ENCODE peak calls at places on chromosomes 11 and 22, in seven cellular contexts. Q is HepG2, D is ovary, W is neural progenitor cell, N is heart right ventricle, M is fibroblast of lung, Z is BE2C. R is an unnamed sample.

GRCh38 chr11:75386912-75387311 is 12.4 kb upstream of the RPS3 start:
- DNase-seq in Q (no peak), D (no peak), W (no peak), N (no peak), M (no peak), Z (no peak), R (no peak)

GRCh38 chr11:63958013-63958412 is 16.4 kb upstream of the COX8A start:
- DNase-seq in Q (no peak), D (no peak), W (no peak), N (no peak), M (no peak), Z (no peak), R (no peak)

GRCh38 chr11:19275496-19275895 is 34.8 kb upstream of the E2F8 start:
- DNase-seq in Q (no peak), D (no peak), W (no peak), N (no peak), M (no peak), Z (no peak), R (no peak)

GRCh38 chr11:105609832-105610781 is at the start of gene GRIA4:
- DNase-seq in Q (no peak), D (peak; percentile 28), W (peak; percentile 76), N (peak; percentile 9), M (peak; percentile 64), Z (peak; percentile 88), R (peak; percentile 24)

GRCh38 chr11:103418014-103418413 is 308.8 kb downstream of the DYNC2H1 start:
- DNase-seq in Q (no peak), D (no peak), W (no peak), N (no peak), M (no peak), Z (no peak), R (no peak)

GRCh38 chr11:113203332-113203731 is 111.1 kb upstream of the TTC12 start:
- DNase-seq in Q (no peak), D (no peak), W (no peak), N (no peak), M (no peak), Z (peak; percentile 71), R (no peak)

GRCh38 chr22:28774378-28774777 is 1.9 kb downstream of the CCDC117 start:
- DNase-seq in Q (no peak), D (no peak), W (no peak), N (no peak), M (no peak), Z (no peak), R (no peak)

GRCh38 chr11:2202900-2203439 is 31.4 kb upstream of the TH start:
- DNase-seq in Q (no peak), D (no peak), W (no peak), N (no peak), M (no peak), Z (no peak), R (peak; percentile 12)

GRCh38 chr11:134634897-134635831 is 223.1 kb upstream of the B3GAT1 start:
- DNase-seq in Q (no peak), D (no peak), W (peak; percentile 54), N (no peak), M (no peak), Z (no peak), R (no peak)

GRCh38 chr11:22189660-22190059 is 3.2 kb upstream of the ANO5 start:
- DNase-seq in Q (no peak), D (no peak), W (no peak), N (no peak), M (no peak), Z (no peak), R (no peak)

GRCh38 chr11:65316311-65316978 is 1.8 kb downstream of the CDC42EP2 start:
- DNase-seq in Q (no peak), D (no peak), W (peak; percentile 25), N (peak; percentile 50), M (peak; percentile 99), Z (no peak), R (no peak)

GRCh38 chr11:36130401-36130800 is 158.8 kb downstream of the COMMD9 start:
- DNase-seq in Q (no peak), D (no peak), W (no peak), N (no peak), M (peak; percentile 28), Z (no peak), R (no peak)

GRCh38 chr22:50144005-50144614 is 26.4 kb upstream of the PANX2 start:
- DNase-seq in Q (no peak), D (no peak), W (no peak), N (no peak), M (no peak), Z (no peak), R (no peak)

GRCh38 chr11:70637186-70637800 is 239.0 kb downstream of the CTTN start:
- DNase-seq in Q (no peak), D (no peak), W (peak; percentile 25), N (no peak), M (no peak), Z (no peak), R (no peak)

GRCh38 chr22:23269441-23270211 is 89.3 kb downstream of the BCR start:
- DNase-seq in Q (no peak), D (no peak), W (no peak), N (no peak), M (no peak), Z (no peak), R (no peak)

GRCh38 chr11:45745065-45745811 is 59.7 kb upstream of the SLC35C1 start:
- DNase-seq in Q (no peak), D (peak; percentile 85), W (no peak), N (peak; percentile 75), M (no peak), Z (no peak), R (peak; percentile 45)

GRCh38 chr11:68002943-68003845 is 703 bp downstream of the UNC93B1 start:
- DNase-seq in Q (no peak), D (peak; percentile 37), W (peak; percentile 62), N (peak; percentile 49), M (no peak), Z (no peak), R (peak; percentile 67)

GRCh38 chr22:20624161-20624616 is 116.8 kb downstream of the MED15 start:
- DNase-seq in Q (no peak), D (no peak), W (no peak), N (no peak), M (no peak), Z (no peak), R (no peak)

GRCh38 chr11:47961383-47961782 is 19.0 kb upstream of the PTPRJ start:
- DNase-seq in Q (no peak), D (no peak), W (peak; percentile 18), N (no peak), M (no peak), Z (no peak), R (no peak)

GRCh38 chr11:116082256-116082655 is 578.0 kb upstream of the CADM1 start:
- DNase-seq in Q (no peak), D (no peak), W (no peak), N (no peak), M (no peak), Z (no peak), R (no peak)

GRCh38 chr22:32469799-32470212 is 4.8 kb upstream of the FBXO7 start:
- DNase-seq in Q (no peak), D (no peak), W (no peak), N (no peak), M (peak; percentile 63), Z (peak; percentile 71), R (peak; percentile 14)

GRCh38 chr22:35959121-35959800 is 69.4 kb downstream of the RBFOX2 start:
- DNase-seq in Q (no peak), D (no peak), W (no peak), N (no peak), M (no peak), Z (peak; percentile 54), R (no peak)

GRCh38 chr22:35955546-35955945 is 73.1 kb downstream of the RBFOX2 start:
- DNase-seq in Q (no peak), D (no peak), W (no peak), N (no peak), M (no peak), Z (peak; percentile 11), R (no peak)

GRCh38 chr22:35956850-35957249 is 71.8 kb downstream of the RBFOX2 start:
- DNase-seq in Q (no peak), D (no peak), W (no peak), N (no peak), M (no peak), Z (no peak), R (no peak)

GRCh38 chr22:35958334-35958733 is 70.3 kb downstream of the RBFOX2 start:
- DNase-seq in Q (no peak), D (no peak), W (no peak), N (no peak), M (no peak), Z (no peak), R (no peak)

DNA sequence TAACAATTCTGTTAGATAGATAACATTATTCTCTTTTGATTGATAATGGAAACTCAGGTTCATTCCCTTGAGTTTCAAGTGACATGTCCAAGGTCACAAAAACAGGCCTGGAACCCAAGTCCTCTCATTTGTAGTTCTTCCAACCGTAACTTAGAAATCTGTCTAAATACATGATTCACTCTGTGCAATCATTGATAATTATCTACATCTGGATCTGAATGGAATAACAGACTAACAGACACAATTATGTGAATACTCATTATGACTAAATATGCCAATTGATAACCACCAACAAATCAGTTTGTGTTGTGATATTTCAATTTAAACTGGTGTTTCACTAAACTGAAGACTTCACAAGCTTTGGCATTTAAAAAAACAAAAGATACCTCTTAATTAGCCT is 71.0 kb downstream of the RBFOX2 start:
- DNase-seq in Q (no peak), D (no peak), W (no peak), N (no peak), M (no peak), Z (no peak), R (no peak)
- H3K4me1 ChIP-seq in Q (no peaks in the 10 kb centered on the region), D (peaks cover 8% of the 10 kb centered on the region), W (peaks cover 25% of the 10 kb centered on the region), N (peaks cover 66% of the 10 kb centered on the region), M (peaks cover 19% of the 10 kb centered on the region), Z (peaks cover 61% of the 10 kb centered on the region), R (peaks cover 16% of the 10 kb centered on the region)

DNA sequence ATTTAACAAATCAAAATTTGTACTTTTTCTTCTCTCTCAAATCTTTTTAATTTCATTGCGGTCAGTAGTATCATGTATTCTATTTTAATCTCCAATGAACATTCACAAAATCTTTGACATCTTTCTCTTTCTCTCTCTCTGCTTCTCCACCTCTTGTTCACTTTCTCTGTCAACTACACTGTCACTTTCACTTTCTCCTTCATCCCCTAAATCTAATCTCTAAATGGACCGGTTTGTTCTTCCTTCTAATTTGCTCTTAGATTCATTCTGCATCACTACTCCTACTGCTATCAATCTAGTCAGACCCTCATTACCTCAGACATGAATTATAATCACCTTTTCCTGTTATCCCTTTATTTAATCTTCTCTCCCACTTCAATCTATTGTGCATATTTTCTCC is 18.6 kb downstream of the CCDC73 start:
- DNase-seq in Q (no peak), D (no peak), W (no peak), N (no peak), M (no peak), Z (no peak), R (no peak)
- TF ChIP-seq CTCF in Q (no peak), D (no peak), W (no peak), N (no peak), M (no peak), Z (no peak), R (no peak)

GRCh38 chr11:73338279-73338678 is 30.2 kb downstream of the ARHGEF17 start:
- DNase-seq in Q (no peak), D (no peak), W (no peak), N (no peak), M (no peak), Z (no peak), R (no peak)
- H3K27me3 ChIP-seq in Q (no peaks in the 10 kb centered on the region), D (no peaks in the 10 kb centered on the region), W (peaks cover 25% of the 10 kb centered on the region), N (no peaks in the 10 kb centered on the region), M (no peaks in the 10 kb centered on the region), Z (no peaks in the 10 kb centered on the region), R (no peaks in the 10 kb centered on the region)

GRCh38 chr22:16966251-16966650 is 41.8 kb downstream of the GAB4 start:
- DNase-seq in Q (no peak), D (no peak), W (no peak), N (no peak), M (no peak), Z (no peak), R (no peak)
- H3K4me1 ChIP-seq in Q (no peaks in the 10 kb centered on the region), D (no peaks in the 10 kb centered on the region), W (no peaks in the 10 kb centered on the region), N (no peaks in the 10 kb centered on the region), M (no peaks in the 10 kb centered on the region), Z (no peaks in the 10 kb centered on the region), R (no peaks in the 10 kb centered on the region)

R was measured in body of pancreas.